ENCODE peak calls at places on chromosomes 1 and 21, in six cellular contexts. T is tibial nerve; X is right cardiac atrium; G is CD4-positive, alpha-beta memory T cell; W is ovary; U is mucosa of descending colon. Z is an unnamed sample. For H3K4me1, the result is how much of the 10 kb centered on the place peaks cover.

GRCh38 chr1:240976685-240977084 is 364.7 kb upstream of the GREM2 start:
- DNase-seq in T (no peak), X (no peak), G (no peak), W (no peak), U (no peak), Z (no peak)

GRCh38 chr1:57839067-57839466 is 415.2 kb upstream of the DAB1 start:
- DNase-seq in T (no peak), X (no peak), G (no peak), W (no peak), U (no peak), Z (no peak)

GRCh38 chr1:222079546-222079945 is 337.7 kb upstream of the DUSP10 start:
- DNase-seq in T (no peak), X (no peak), G (no peak), W (no peak), U (no peak), Z (no peak)

GRCh38 chr1:213988639-213989070 is 882 bp downstream of the PROX1 start:
- DNase-seq in T (no peak), X (peak), G (no peak), W (peak), U (no peak), Z (no peak)

GRCh38 chr1:224498574-224499170 is 64.1 kb upstream of the WDR26 start:
- DNase-seq in T (no peak), X (no peak), G (no peak), W (peak), U (no peak), Z (peak)

GRCh38 chr1:1148061-1148460 is 25.6 kb upstream of the TTLL10 start:
- DNase-seq in T (no peak), X (no peak), G (no peak), W (no peak), U (no peak), Z (no peak)

GRCh38 chr1:52002038-52002917 is 11.8 kb upstream of the RAB3B start:
- DNase-seq in T (no peak), X (no peak), G (peak), W (peak), U (no peak), Z (peak)

GRCh38 chr1:51567653-51568052 is 48.6 kb upstream of the EPS15 start:
- DNase-seq in T (no peak), X (no peak), G (no peak), W (no peak), U (no peak), Z (no peak)

GRCh38 chr1:209708297-209708696 is 3.7 kb downstream of the HSD11B1 start:
- DNase-seq in T (no peak), X (no peak), G (no peak), W (no peak), U (no peak), Z (no peak)

GRCh38 chr1:145729196-145729595 is 9.9 kb downstream of the CD160 start:
- DNase-seq in T (no peak), X (no peak), G (no peak), W (no peak), U (no peak), Z (no peak)

GRCh38 chr1:202144510-202145324 is at the start of gene ARL8A:
- DNase-seq in T (peak), X (peak), G (peak), W (peak), U (peak), Z (peak)

GRCh38 chr1:160486453-160486852 is 36.6 kb downstream of the SLAMF6 start:
- DNase-seq in T (no peak), X (no peak), G (no peak), W (no peak), U (no peak), Z (no peak)

GRCh38 chr1:160488347-160489058 is 34.6 kb downstream of the SLAMF6 start:
- DNase-seq in T (no peak), X (no peak), G (no peak), W (no peak), U (no peak), Z (no peak)

GRCh38 chr1:160481979-160482596 is 41.0 kb downstream of the SLAMF6 start:
- DNase-seq in T (no peak), X (no peak), G (no peak), W (no peak), U (no peak), Z (no peak)

DNA sequence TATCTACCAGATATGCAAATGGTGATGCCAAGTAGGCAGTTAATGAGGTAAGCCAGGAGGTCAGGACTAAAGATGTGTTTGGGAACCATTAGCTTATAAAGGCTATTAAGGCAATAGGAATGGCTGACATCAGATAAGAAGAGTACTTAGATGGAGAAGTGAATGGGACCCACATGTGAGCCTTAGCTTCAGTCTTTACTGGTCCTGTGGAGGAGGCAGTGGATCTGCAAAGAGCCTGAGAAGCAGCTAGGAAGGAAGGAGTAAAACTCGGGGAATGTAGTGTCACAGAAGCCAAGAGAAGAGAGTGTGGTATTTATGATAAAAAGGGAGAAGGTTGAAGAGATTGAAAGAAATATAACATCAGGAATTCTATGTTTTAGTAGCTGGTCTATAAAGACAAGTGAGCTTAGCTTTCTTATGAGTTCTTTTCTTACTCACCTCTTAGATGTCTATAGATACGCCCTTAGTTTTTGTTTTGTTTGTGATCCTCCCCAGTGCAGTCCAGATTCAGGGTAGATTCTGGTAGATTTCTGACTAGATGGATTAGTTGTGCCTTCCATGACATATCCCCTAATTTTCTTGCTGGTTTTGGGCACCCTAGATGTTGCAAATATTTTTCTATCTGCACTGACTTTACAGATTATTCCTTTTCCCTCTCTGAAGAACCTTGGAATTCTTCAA is 39.4 kb downstream of the SLAMF6 start:
- DNase-seq in T (no peak), X (no peak), G (no peak), W (no peak), U (no peak), Z (no peak)
- H3K4me1 ChIP-seq in T (under half), X (under half), G (under half), W (under half), U (under half), Z (under half)

GRCh38 chr1:39671793-39672550 is at the start of gene NT5C1A:
- DNase-seq in T (no peak), X (peak), G (peak), W (peak), U (no peak), Z (peak)

GRCh38 chr1:39672551-39672947 is 642 bp upstream of the NT5C1A start:
- DNase-seq in T (no peak), X (peak), G (no peak), W (no peak), U (no peak), Z (no peak)

GRCh38 chr1:39668894-39669293 is 3.0 kb downstream of the NT5C1A start:
- DNase-seq in T (no peak), X (peak), G (no peak), W (no peak), U (no peak), Z (no peak)

GRCh38 chr1:39671433-39671792 is 494 bp downstream of the NT5C1A start:
- DNase-seq in T (no peak), X (peak), G (no peak), W (peak), U (no peak), Z (peak)

DNA sequence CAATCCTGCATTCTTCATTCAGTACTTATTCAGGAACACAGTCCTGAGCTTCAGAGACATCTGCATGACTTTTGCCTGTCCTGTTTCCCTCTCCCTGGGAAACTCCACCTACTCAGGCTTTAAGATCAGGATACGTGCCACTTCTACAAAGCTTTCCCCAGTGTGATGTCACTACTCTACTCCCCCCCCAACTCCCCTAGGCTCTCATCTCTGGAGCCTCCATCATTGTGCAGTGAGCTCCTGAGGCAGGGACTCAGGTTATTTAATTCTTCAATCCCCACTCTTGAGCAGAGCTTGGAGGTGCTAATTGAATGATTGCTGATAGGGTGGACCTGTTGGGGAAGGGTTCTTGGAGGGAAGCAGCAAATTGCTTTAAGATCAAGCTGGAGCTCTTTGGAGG is 1.2 kb downstream of the NT5C1A start:
- DNase-seq in T (no peak), X (no peak), G (no peak), W (no peak), U (no peak), Z (no peak)
- H3K4me3 ChIP-seq in T (no peak), X (no peak), G (no peak), W (no peak), U (no peak), Z (peak)

GRCh38 chr21:29306920-29307319 is 8.2 kb downstream of the BACH1 start:
- DNase-seq in T (no peak), X (no peak), G (no peak), W (no peak), U (no peak), Z (no peak)
- H3K4me1 ChIP-seq in T (under half), X (under half), G (under half), W (under half), U (under half), Z (half or more)

DNA sequence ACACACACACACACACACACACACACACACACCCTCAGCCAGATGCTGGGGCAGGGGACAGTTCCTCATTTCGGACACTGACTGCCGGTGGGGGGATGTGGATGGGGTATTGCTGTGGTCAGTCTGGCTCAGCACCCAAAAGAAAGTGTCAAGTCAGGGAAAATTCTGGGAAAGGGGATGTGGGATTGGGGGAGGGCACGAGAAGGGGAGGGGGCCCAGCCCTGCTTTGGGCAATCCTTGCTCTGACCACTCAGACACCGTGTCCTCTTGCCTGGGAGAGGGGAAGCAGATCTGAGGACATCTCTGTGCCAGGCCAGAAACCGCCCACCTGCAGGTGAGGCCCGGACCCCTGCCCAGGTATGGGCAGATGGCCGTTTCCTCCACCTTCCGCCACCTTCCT is at the start of gene C1QC:
- DNase-seq in T (no peak), X (peak), G (no peak), W (no peak), U (no peak), Z (peak)
- H3K4me3 ChIP-seq in T (peak), X (peak), G (no peak), W (no peak), U (no peak), Z (peak)